ENCODE peak calls at places on chromosomes 13 and 19, in five cellular contexts. O is heart left ventricle, F is HS-27A, Y is HTR-8/SVneo, L is HEK293T. E is an unnamed sample.
A peak's percentile ranks its signal among the peaks of the same experiment; 100 is the strongest.

GRCh38 chr13:44219808-44220544 is 153.6 kb upstream of the SERP2 start:
- DNase-seq in L (no peak), Y (no peak), O (no peak), F (no peak), E (no peak)

GRCh38 chr13:106095919-106096318 is 439.5 kb downstream of the EFNB2 start:
- DNase-seq in L (no peak), F (no peak), O (no peak), Y (no peak), E (no peak)

GRCh38 chr19:12453495-12453894 is 12.7 kb upstream of the ZNF443 start:
- DNase-seq in F (no peak), Y (no peak), O (no peak), L (no peak), E (no peak)

GRCh38 chr19:35228177-35228930 is at the start of gene FAM187B:
- DNase-seq in F (no peak), Y (no peak), O (no peak), L (no peak), E (no peak)

GRCh38 chr19:13297023-13297422 is 146.8 kb downstream of the IER2 start:
- DNase-seq in Y (no peak), O (no peak), F (no peak), L (no peak), E (no peak)

GRCh38 chr19:49595819-49596404 is 4.9 kb downstream of the PRR12 start:
- DNase-seq in O (no peak), Y (no peak), L (no peak), F (no peak), E (peak; percentile 15)

GRCh38 chr19:48302600-48302959 is 22.8 kb upstream of the EMP3 start:
- DNase-seq in Y (no peak), L (no peak), F (no peak), O (no peak), E (no peak)

GRCh38 chr13:34913040-34913439 is 29.0 kb upstream of the NBEA start:
- DNase-seq in O (no peak), L (peak; percentile 18), Y (peak; percentile 2), F (no peak), E (peak; percentile 15)

GRCh38 chr13:28545583-28546333 is 50.8 kb upstream of the FLT1 start:
- DNase-seq in F (no peak), O (no peak), Y (no peak), L (no peak), E (no peak)

GRCh38 chr19:42175952-42176648 is 41.4 kb downstream of the DEDD2 start:
- DNase-seq in F (no peak), Y (peak; percentile 43), L (peak; percentile 33), O (no peak), E (no peak)

GRCh38 chr13:112481458-112481857 is 105.3 kb downstream of the SPACA7 start:
- DNase-seq in Y (no peak), F (no peak), L (no peak), O (no peak), E (no peak)

GRCh38 chr13:103358245-103358932 is 292.2 kb upstream of the SLC10A2 start:
- DNase-seq in O (no peak), L (no peak), Y (no peak), F (no peak), E (no peak)

GRCh38 chr13:39602614-39603366 is at the start of gene LHFPL6:
- DNase-seq in F (no peak), Y (peak; percentile 64), O (peak; percentile 94), L (peak; percentile 76), E (peak; percentile 83)

GRCh38 chr13:109859898-109860297 is 73.5 kb upstream of the IRS2 start:
- DNase-seq in F (no peak), Y (no peak), O (no peak), L (no peak), E (no peak)

GRCh38 chr13:109209526-109209925 is 576.9 kb downstream of the IRS2 start:
- DNase-seq in O (no peak), L (no peak), F (no peak), Y (no peak), E (no peak)

GRCh38 chr19:58581227-58582141 is 8.3 kb upstream of the MZF1 start:
- DNase-seq in O (peak; percentile 89), L (peak; percentile 85), Y (peak; percentile 55), F (no peak), E (peak; percentile 63)

E was measured in D341Med.